ENCODE peak calls at places on chromosome 20, in eight cellular contexts. U, A, N, I, O, V, C and Y are unnamed samples.

GRCh38 chr20:10634683-10635411 is 39.0 kb downstream of the JAG1 start:
- DNase-seq in V (no peak), U (no peak), O (no peak), I (peak; percentile 92), A (no peak), C (no peak), N (no peak), Y (no peak)

GRCh38 chr20:45496166-45496565 is 19.3 kb downstream of the SPINT3 start:
- DNase-seq in U (no peak), C (no peak), I (no peak), A (no peak), V (no peak), O (no peak), N (no peak), Y (no peak)

GRCh38 chr20:673606-674005 is 2.0 kb downstream of the SCRT2 start:
- DNase-seq in U (no peak), O (no peak), A (no peak), I (no peak), N (no peak), C (no peak), V (no peak), Y (no peak)

GRCh38 chr20:13238001-13238653 is 17.1 kb downstream of the ISM1 start:
- DNase-seq in N (no peak), O (no peak), I (no peak), A (no peak), U (no peak), V (no peak), C (no peak), Y (no peak)

GRCh38 chr20:56345911-56346310 is 12.9 kb upstream of the FAM210B start:
- DNase-seq in A (no peak), U (no peak), V (no peak), C (no peak), I (no peak), O (no peak), N (no peak), Y (no peak)

GRCh38 chr20:19757973-19758887 is at the start of gene RIN2:
- DNase-seq in A (peak; percentile 21), O (peak; percentile 91), N (peak; percentile 96), I (peak; percentile 87), U (peak; percentile 96), C (peak; percentile 93), V (peak; percentile 90), Y (peak; percentile 96)

GRCh38 chr20:20003088-20003954 is 13.8 kb upstream of the NAA20 start:
- DNase-seq in N (peak; percentile 63), U (no peak), A (no peak), V (no peak), O (no peak), C (peak; percentile 50), I (peak; percentile 40), Y (peak; percentile 82)

GRCh38 chr20:50009521-50010454 is 27.0 kb downstream of the SNAI1 start:
- DNase-seq in O (no peak), V (peak; percentile 69), U (no peak), C (no peak), N (no peak), I (no peak), A (no peak), Y (no peak)

GRCh38 chr20:3563548-3564177 is 92.8 kb downstream of the ATRN start:
- DNase-seq in V (no peak), A (peak; percentile 41), O (no peak), U (peak; percentile 70), C (no peak), I (peak; percentile 69), N (no peak), Y (no peak)

GRCh38 chr20:45872626-45873025 is 8.4 kb upstream of the ZSWIM1 start:
- DNase-seq in U (no peak), C (no peak), O (no peak), A (no peak), I (no peak), V (no peak), N (no peak), Y (no peak)

GRCh38 chr20:46222521-46223007 is 85.7 kb downstream of the CDH22 start:
- DNase-seq in U (no peak), I (no peak), N (peak; percentile 87), V (peak; percentile 76), A (no peak), C (no peak), O (no peak), Y (no peak)

GRCh38 chr20:48283470-48284110 is 498.3 kb upstream of the SULF2 start:
- DNase-seq in O (peak; percentile 61), N (peak; percentile 54), C (peak; percentile 47), V (no peak), A (no peak), I (peak; percentile 93), U (peak; percentile 45), Y (no peak)

GRCh38 chr20:48278961-48279481 is 493.7 kb upstream of the SULF2 start:
- DNase-seq in N (no peak), U (no peak), V (no peak), C (no peak), I (peak; percentile 35), A (no peak), O (no peak), Y (no peak)

GRCh38 chr20:48285656-48286055 is 500.4 kb upstream of the SULF2 start:
- DNase-seq in A (no peak), O (no peak), I (no peak), N (no peak), V (no peak), C (no peak), U (peak; percentile 18), Y (no peak)

GRCh38 chr20:48284837-48285236 is 499.6 kb upstream of the SULF2 start:
- DNase-seq in C (no peak), V (no peak), O (no peak), A (no peak), I (peak; percentile 75), N (no peak), U (peak; percentile 42), Y (no peak)

DNA sequence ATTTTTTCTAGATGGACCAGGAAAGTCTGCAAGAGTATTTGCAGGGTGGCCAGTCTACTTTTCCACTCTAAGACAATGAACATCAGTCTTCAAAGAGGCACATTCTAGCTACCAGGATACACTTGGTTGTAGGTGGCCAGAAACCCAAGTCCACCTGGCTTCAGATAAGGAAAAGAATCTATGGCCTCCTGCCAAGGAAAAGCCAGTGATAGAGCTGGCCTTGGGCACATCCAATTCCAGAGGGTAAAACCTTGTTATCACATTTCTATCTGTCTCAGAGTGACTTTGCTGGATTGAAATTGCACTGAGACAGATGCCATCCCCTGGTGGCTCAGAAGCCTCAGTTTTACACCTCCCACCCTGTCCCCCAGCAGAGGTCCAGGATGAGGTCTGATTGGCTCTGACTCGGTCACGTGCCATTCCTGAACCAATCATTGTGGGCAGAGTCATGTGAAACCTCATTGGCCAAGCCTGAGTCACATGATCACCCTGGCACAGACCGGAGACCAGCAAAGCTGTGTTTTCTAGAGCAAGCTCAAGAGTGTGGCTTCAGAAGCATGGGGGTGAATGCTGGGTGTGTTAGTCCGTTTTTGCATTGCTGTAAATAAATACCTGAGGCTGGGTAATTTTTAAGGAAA is 497.4 kb upstream of the SULF2 start:
- DNase-seq in U (peak; percentile 22), I (no peak), C (no peak), V (no peak), A (no peak), N (no peak), O (no peak), Y (no peak)
- TF ChIP-seq POLR2A in U (no peak), I (no peak), C (no peak), V (no peak), A (no peak), N (no peak), O (no peak), Y (no peak)

GRCh38 chr20:63974402-63975200 is 4.8 kb downstream of the SAMD10 start:
- DNase-seq in C (peak; percentile 45), U (peak; percentile 36), O (no peak), V (no peak), I (peak; percentile 74), A (no peak), N (peak; percentile 35), Y (peak; percentile 69)

GRCh38 chr20:63970714-63971431 is 1.1 kb upstream of the ZNF512B start:
- DNase-seq in N (no peak), U (no peak), C (no peak), A (no peak), I (no peak), V (no peak), O (no peak), Y (no peak)

GRCh38 chr20:63973160-63973479 is 3.4 kb upstream of the ZNF512B start:
- DNase-seq in A (no peak), V (no peak), N (no peak), I (no peak), U (no peak), C (no peak), O (no peak), Y (no peak)

GRCh38 chr20:63972312-63973159 is 2.8 kb upstream of the ZNF512B start:
- DNase-seq in O (peak; percentile 54), U (no peak), I (no peak), A (no peak), V (no peak), C (no peak), N (peak; percentile 35), Y (peak; percentile 71)

DNA sequence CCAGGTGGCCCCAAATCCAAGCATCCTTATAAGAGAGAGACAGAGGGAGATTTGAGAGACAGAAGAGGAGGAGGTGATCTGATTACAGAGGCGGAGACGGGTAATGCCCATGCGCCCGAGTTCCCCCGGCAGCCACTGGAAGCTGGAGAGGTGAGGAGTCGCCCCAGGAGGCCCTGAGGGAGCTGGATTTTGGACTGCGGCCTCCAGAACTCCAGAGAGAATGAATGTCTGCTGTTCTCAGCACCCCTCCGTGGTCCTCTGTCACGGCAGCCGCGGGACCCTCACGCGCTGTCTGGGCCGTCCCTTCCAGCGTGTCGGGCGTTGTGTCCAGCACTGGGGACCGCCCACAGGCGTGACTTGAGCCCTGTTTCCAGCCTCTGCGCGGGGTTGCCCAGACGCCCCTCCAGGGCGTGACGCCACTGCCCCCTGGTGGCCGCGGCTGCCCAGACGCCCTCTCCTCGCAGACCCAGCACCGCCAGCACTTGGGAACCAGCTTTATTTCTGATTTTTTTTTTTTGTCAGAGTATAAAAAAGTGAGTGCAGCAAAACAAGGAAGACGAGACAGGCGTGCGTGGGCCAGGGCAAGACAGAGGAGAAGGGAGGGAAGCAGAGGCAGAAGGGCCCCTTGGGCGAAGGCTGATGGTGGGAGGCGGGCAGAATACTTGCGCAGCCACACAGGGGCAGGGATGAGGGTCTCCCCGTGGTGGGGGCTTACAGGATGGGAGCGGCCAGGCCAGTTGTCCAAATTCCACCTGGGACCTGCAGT is 4.1 kb upstream of the ZNF512B start:
- DNase-seq in I (peak; percentile 79), V (peak; percentile 98), C (peak; percentile 90), U (peak; percentile 87), N (peak; percentile 93), O (peak; percentile 95), A (peak; percentile 62), Y (peak; percentile 93)
- TF ChIP-seq POLR2A in I (no peak), V (no peak), C (no peak), U (peak; percentile 56), N (no peak), O (no peak), A (no peak), Y (no peak)

GRCh38 chr20:32463642-32464400 is 105.7 kb downstream of the ASXL1 start:
- DNase-seq in C (peak; percentile 45), O (no peak), I (no peak), V (no peak), A (no peak), N (peak; percentile 27), U (no peak), Y (peak; percentile 90)
- TF ChIP-seq POLR2A in C (no peak), O (no peak), I (no peak), V (no peak), A (no peak), N (no peak), U (no peak), Y (no peak)

DNA sequence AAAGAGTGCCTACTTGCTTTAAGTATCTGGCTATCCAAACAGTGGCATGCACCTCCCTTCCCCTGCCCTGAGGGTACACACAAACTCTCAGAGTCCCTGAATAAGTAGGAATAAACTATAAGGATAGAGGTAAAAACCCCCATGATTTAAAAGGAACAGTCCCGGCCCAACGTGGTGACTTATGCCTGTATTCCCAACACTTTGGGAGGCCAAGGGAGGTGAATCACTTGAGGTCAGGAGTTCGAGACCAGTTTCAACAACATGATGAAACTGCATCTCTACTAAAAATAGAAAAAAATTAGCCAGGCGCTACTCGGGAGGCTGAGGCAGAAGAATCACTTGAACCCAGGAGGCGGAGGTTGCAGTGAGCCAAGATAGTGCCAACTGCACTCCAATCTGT is 22.2 kb downstream of the SAMHD1 start:
- DNase-seq in V (no peak), A (no peak), N (no peak), C (no peak), O (no peak), I (peak; percentile 69), U (no peak), Y (no peak)
- TF ChIP-seq POLR2A in V (no peak), A (no peak), N (no peak), C (no peak), O (no peak), I (no peak), U (no peak), Y (no peak)